ENCODE peak calls at places on chromosomes 12 and 14, in four cellular contexts. H, L, P and W are unnamed samples.

GRCh38 chr12:119841433-119842210 is 35.5 kb downstream of the CIT start:
- DNase-seq in H (no peak), L (peak), P (peak), W (peak)

GRCh38 chr14:51490205-51490604 is 161.5 kb upstream of the FRMD6 start:
- DNase-seq in L (no peak), P (peak), H (no peak), W (peak)

GRCh38 chr14:51865953-51866747 is 5.7 kb downstream of the GNG2 start:
- DNase-seq in H (no peak), P (no peak), L (no peak), W (no peak)

GRCh38 chr12:96444403-96444802 is 44.2 kb upstream of the CDK17 start:
- DNase-seq in H (no peak), L (no peak), P (no peak), W (no peak)

GRCh38 chr14:99599440-99599839 is 4.6 kb downstream of the CCDC85C start:
- DNase-seq in L (no peak), H (no peak), P (no peak), W (no peak)

GRCh38 chr14:73753043-73753886 is 39.1 kb upstream of the PNMA1 start:
- DNase-seq in H (no peak), P (no peak), L (no peak), W (peak)

GRCh38 chr12:107474639-107475539 is 210.7 kb upstream of the PWP1 start:
- DNase-seq in H (no peak), P (peak), L (no peak), W (no peak)

GRCh38 chr14:47269788-47270492 is 405.5 kb downstream of the MDGA2 start:
- DNase-seq in L (peak), H (no peak), P (no peak), W (no peak)

GRCh38 chr12:49673446-49674317 is 33.5 kb downstream of the FMNL3 start:
- DNase-seq in P (peak), H (peak), L (peak), W (peak)

GRCh38 chr12:82685721-82686222 is 934 bp upstream of the TMTC2 start:
- DNase-seq in P (peak), L (peak), H (peak), W (peak)

GRCh38 chr14:51650721-51651387 is 856 bp upstream of the FRMD6 start:
- DNase-seq in L (no peak), P (no peak), H (no peak), W (peak)

GRCh38 chr12:57736743-57737466 is 1.6 kb downstream of the AGAP2 start:
- DNase-seq in P (no peak), L (no peak), H (no peak), W (peak)

GRCh38 chr12:65511134-65511912 is 232.8 kb downstream of the MSRB3 start:
- DNase-seq in L (no peak), H (no peak), P (no peak), W (no peak)

GRCh38 chr12:52344111-52344510 is 22.9 kb upstream of the KRT83 start:
- DNase-seq in P (no peak), H (no peak), L (no peak), W (no peak)

GRCh38 chr12:17588968-17589367 is 501.0 kb downstream of the RERGL start:
- DNase-seq in H (no peak), P (no peak), L (no peak), W (peak)

GRCh38 chr12:31536672-31537071 is 54.3 kb downstream of the DENND5B start:
- DNase-seq in P (peak), H (no peak), L (no peak), W (no peak)

GRCh38 chr12:27176765-27177164 is 67.3 kb upstream of the STK38L start:
- DNase-seq in P (peak), H (no peak), L (peak), W (peak)

GRCh38 chr12:40105265-40105514 is 691 bp downstream of the SLC2A13 start:
- DNase-seq in P (no peak), H (peak), L (peak), W (peak)

GRCh38 chr12:62983594-62983993 is 48.6 kb upstream of the PPM1H start:
- DNase-seq in L (no peak), P (no peak), H (no peak), W (no peak)

GRCh38 chr12:32390572-32391219 is 8.7 kb upstream of the FGD4 start:
- DNase-seq in P (no peak), L (peak), H (peak), W (no peak)

GRCh38 chr14:89188492-89188891 is 228.5 kb downstream of the FOXN3 start:
- DNase-seq in H (no peak), L (no peak), P (no peak), W (no peak)

GRCh38 chr12:121530600-121531355 is 50.0 kb downstream of the KDM2B start:
- DNase-seq in L (peak), H (peak), P (peak), W (peak)

GRCh38 chr12:102548543-102548942 is 68.2 kb upstream of the IGF1 start:
- DNase-seq in P (no peak), H (no peak), L (no peak), W (no peak)

GRCh38 chr12:113359939-113360748 is 1.8 kb downstream of the PLBD2 start:
- DNase-seq in H (no peak), L (peak), P (no peak), W (no peak)
- TF ChIP-seq CTCF in H (no peak), L (peak), P (peak), W (no peak)

GRCh38 chr14:55274144-55274543 is 2.9 kb downstream of the FBXO34 start:
- DNase-seq in H (no peak), P (no peak), L (no peak), W (no peak)

GRCh38 chr14:55272415-55272786 is 1.2 kb downstream of the FBXO34 start:
- DNase-seq in H (no peak), P (no peak), L (no peak), W (no peak)

GRCh38 chr14:55274760-55275159 is 3.5 kb downstream of the FBXO34 start:
- DNase-seq in L (peak), P (peak), H (no peak), W (no peak)

GRCh38 chr14:55271572-55272414 is 572 bp downstream of the FBXO34 start:
- DNase-seq in P (peak), H (peak), L (peak), W (peak)

GRCh38 chr14:55272922-55273321 is 1.7 kb downstream of the FBXO34 start:
- DNase-seq in L (no peak), P (no peak), H (no peak), W (no peak)
- H3K27ac ChIP-seq in L (no peak), P (no peak), H (peak), W (peak)

GRCh38 chr12:54984602-54985376 is at the start of gene TESPA1:
- DNase-seq in P (no peak), H (peak), L (no peak), W (no peak)
- H3K4me3 ChIP-seq in P (no peak), H (no peak), L (no peak), W (no peak)

GRCh38 chr14:72641086-72641485 is 252.8 kb downstream of the DPF3 start:
- DNase-seq in P (no peak), L (no peak), H (no peak), W (no peak)

GRCh38 chr14:72644038-72644437 is 249.9 kb downstream of the DPF3 start:
- DNase-seq in P (peak), L (no peak), H (no peak), W (no peak)

GRCh38 chr14:72645706-72646105 is 248.2 kb downstream of the DPF3 start:
- DNase-seq in H (no peak), L (no peak), P (no peak), W (no peak)

GRCh38 chr14:72644758-72645489 is 249.0 kb downstream of the DPF3 start:
- DNase-seq in P (peak), L (no peak), H (no peak), W (no peak)

DNA sequence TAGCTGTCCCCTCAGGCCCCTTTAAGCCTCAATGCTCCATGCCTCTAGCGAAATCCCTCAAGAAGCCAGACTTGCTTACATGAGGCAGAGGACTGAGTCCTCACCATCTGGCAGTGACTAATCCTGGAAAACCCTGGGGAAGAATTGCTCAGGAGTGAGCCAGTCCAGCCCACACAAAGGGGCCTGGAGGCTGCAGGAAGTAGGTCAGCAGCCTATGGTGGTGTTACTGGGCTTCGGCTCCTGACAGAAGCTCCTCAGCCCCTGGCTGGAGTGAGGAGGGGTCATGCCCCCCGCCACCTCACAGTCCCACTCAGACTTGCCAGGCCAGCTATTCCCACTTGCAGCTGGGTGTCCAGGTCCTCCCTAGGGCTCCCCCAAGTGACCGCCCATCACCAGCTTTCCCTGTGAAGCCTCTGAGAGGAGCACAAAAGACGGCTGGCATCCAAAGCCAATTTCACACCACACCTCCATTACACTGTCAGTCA is 250.5 kb downstream of the DPF3 start:
- DNase-seq in P (peak), L (peak), H (no peak), W (peak)
- TF ChIP-seq CTCF in P (peak), L (no peak), H (no peak), W (no peak)

GRCh38 chr12:46266382-46266791 is 2.5 kb downstream of the SLC38A1 start:
- DNase-seq in H (no peak), P (peak), L (peak), W (peak)
- H3K27ac ChIP-seq in H (no peak), P (peak), L (peak), W (no peak)

GRCh38 chr12:9931245-9931644 is 925 bp downstream of the CLEC2A start:
- DNase-seq in L (no peak), H (no peak), P (no peak), W (no peak)

GRCh38 chr12:9936597-9936996 is 4.4 kb upstream of the CLEC2A start:
- DNase-seq in H (no peak), L (no peak), P (peak), W (no peak)

GRCh38 chr12:9932270-9932669 is at the start of gene CLEC2A:
- DNase-seq in L (no peak), P (no peak), H (no peak), W (no peak)

GRCh38 chr12:9933966-9934365 is 1.8 kb upstream of the CLEC2A start:
- DNase-seq in L (no peak), H (no peak), P (no peak), W (no peak)

GRCh38 chr12:9935026-9935425 is 2.9 kb upstream of the CLEC2A start:
- DNase-seq in L (no peak), H (no peak), P (no peak), W (no peak)
- H3K4me3 ChIP-seq in L (no peak), H (no peak), P (no peak), W (no peak)

GRCh38 chr12:46265102-46265501 is 3.7 kb downstream of the SLC38A1 start:
- DNase-seq in L (no peak), P (no peak), H (no peak), W (no peak)

GRCh38 chr12:46264057-46264456 is 4.8 kb downstream of the SLC38A1 start:
- DNase-seq in L (no peak), P (peak), H (no peak), W (no peak)

GRCh38 chr12:46261658-46262057 is 7.2 kb downstream of the SLC38A1 start:
- DNase-seq in H (no peak), L (no peak), P (no peak), W (no peak)

GRCh38 chr12:46265734-46266133 is 3.1 kb downstream of the SLC38A1 start:
- DNase-seq in H (no peak), P (no peak), L (no peak), W (no peak)

DNA sequence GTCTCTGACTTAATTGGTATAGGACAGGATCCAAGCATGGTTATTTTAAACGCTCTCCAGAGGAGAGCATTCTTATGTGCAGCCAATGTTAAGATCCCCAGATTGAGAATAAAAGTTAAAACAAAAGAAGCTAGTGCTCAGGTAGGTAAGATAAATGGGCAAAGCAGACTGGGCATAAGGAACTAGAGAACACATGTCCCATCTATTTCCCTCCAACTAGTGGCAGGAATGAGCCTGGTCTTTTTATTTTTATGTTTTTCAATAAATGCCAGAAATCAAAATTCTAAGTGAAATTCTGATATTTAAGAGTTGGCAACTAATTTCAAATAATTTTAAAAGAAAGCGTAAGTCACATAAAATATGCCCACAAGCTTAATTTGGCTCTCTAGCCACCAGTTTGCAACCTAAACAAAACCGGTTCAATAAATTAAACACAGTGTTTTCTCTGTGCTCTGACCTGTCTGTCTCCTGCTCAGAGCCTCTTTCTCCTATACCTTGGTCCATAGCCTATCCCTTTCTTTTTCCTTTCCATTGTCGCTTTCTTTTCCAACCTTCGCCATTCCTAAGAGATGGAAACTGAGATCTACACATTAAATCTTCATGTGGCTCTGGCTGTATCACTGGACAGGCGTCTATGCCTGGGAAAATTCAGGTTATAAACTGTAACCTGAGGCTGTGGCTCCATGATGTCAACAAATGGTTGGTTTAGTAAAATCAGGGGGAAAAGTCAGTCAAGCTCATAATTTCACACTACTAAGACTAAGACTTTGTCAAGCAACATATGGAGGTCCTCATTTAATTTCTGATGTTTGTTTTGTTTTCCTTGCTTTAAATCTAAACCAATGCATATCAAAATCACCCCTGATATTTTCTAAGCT is 5.5 kb downstream of the SLC38A1 start:
- DNase-seq in L (no peak), H (no peak), P (no peak), W (no peak)
- TF ChIP-seq CTCF in L (peak), H (no peak), P (peak), W (peak)

GRCh38 chr14:70595443-70596185 is 4.8 kb downstream of the MED6 start:
- DNase-seq in H (no peak), P (peak), L (peak), W (peak)

GRCh38 chr14:70602254-70602653 is 1.8 kb upstream of the MED6 start:
- DNase-seq in P (no peak), H (no peak), L (no peak), W (no peak)

GRCh38 chr14:70601162-70601561 is 707 bp upstream of the MED6 start:
- DNase-seq in L (peak), H (no peak), P (peak), W (no peak)

GRCh38 chr14:70600382-70601157 is at the start of gene MED6:
- DNase-seq in P (peak), H (peak), L (peak), W (peak)
- H3K27ac ChIP-seq in P (peak), H (peak), L (peak), W (peak)

GRCh38 chr12:88036368-88036965 is 7.3 kb upstream of the C12orf50 start:
- DNase-seq in L (peak), H (no peak), P (peak), W (peak)

GRCh38 chr12:88035907-88036289 is 6.7 kb upstream of the C12orf50 start:
- DNase-seq in P (no peak), L (no peak), H (no peak), W (no peak)

GRCh38 chr12:88035271-88035906 is 6.2 kb upstream of the C12orf50 start:
- DNase-seq in P (peak), L (peak), H (peak), W (peak)

GRCh38 chr12:88037770-88038169 is 8.6 kb upstream of the C12orf50 start:
- DNase-seq in L (no peak), H (no peak), P (no peak), W (no peak)
- H3K4me3 ChIP-seq in L (no peak), H (no peak), P (no peak), W (no peak)